ENCODE peak calls at places on chromosomes 4 and X, in six cellular contexts. One of them, this sample, is unnamed.

GRCh38 chrX:11474576-11474975 is 181.4 kb downstream of the AMELX start:
- DNase-seq in astrocyte of the spinal cord: no peak
- DNase-seq in transverse colon: no peak
- DNase-seq in ovary: no peak
- DNase-seq in IMR-90: no peak
- DNase-seq in adrenal gland: no peak
- DNase-seq in this sample: no peak

GRCh38 chr4:185591679-185592141 is 56.4 kb upstream of the PDLIM3 start:
- DNase-seq in astrocyte of the spinal cord: no peak
- DNase-seq in transverse colon: no peak
- DNase-seq in ovary: peak
- DNase-seq in IMR-90: peak
- DNase-seq in adrenal gland: peak
- DNase-seq in this sample: peak

GRCh38 chr4:123397276-123398150 is 918 bp downstream of the SPRY1 start:
- DNase-seq in astrocyte of the spinal cord: no peak
- DNase-seq in transverse colon: peak
- DNase-seq in ovary: peak
- DNase-seq in IMR-90: peak
- DNase-seq in adrenal gland: peak
- DNase-seq in this sample: peak

GRCh38 chrX:123322531-123322930 is 138.5 kb downstream of the GRIA3 start:
- DNase-seq in astrocyte of the spinal cord: no peak
- DNase-seq in transverse colon: no peak
- DNase-seq in ovary: no peak
- DNase-seq in IMR-90: no peak
- DNase-seq in adrenal gland: no peak
- DNase-seq in this sample: no peak

GRCh38 chrX:5810636-5811035 is 418.0 kb downstream of the NLGN4X start:
- DNase-seq in astrocyte of the spinal cord: no peak
- DNase-seq in transverse colon: no peak
- DNase-seq in ovary: no peak
- DNase-seq in IMR-90: no peak
- DNase-seq in adrenal gland: no peak
- DNase-seq in this sample: no peak

GRCh38 chr4:52098618-52099017 is 47.5 kb downstream of the SPATA18 start:
- DNase-seq in astrocyte of the spinal cord: no peak
- DNase-seq in transverse colon: no peak
- DNase-seq in ovary: no peak
- DNase-seq in IMR-90: no peak
- DNase-seq in adrenal gland: no peak
- DNase-seq in this sample: no peak

GRCh38 chrX:72620550-72621145 is 48.0 kb upstream of the HDAC8 start:
- DNase-seq in astrocyte of the spinal cord: peak
- DNase-seq in transverse colon: peak
- DNase-seq in ovary: peak
- DNase-seq in IMR-90: peak
- DNase-seq in adrenal gland: peak
- DNase-seq in this sample: peak

GRCh38 chr4:3199661-3200422 is 49.1 kb upstream of the MSANTD1 start:
- DNase-seq in astrocyte of the spinal cord: no peak
- DNase-seq in transverse colon: no peak
- DNase-seq in ovary: no peak
- DNase-seq in IMR-90: no peak
- DNase-seq in adrenal gland: no peak
- DNase-seq in this sample: no peak

GRCh38 chr4:41678086-41678485 is 70.4 kb downstream of the PHOX2B start:
- DNase-seq in astrocyte of the spinal cord: peak
- DNase-seq in transverse colon: no peak
- DNase-seq in ovary: no peak
- DNase-seq in IMR-90: peak
- DNase-seq in adrenal gland: no peak
- DNase-seq in this sample: no peak

GRCh38 chrX:154019061-154019621 is 561 bp downstream of the IRAK1 start:
- DNase-seq in astrocyte of the spinal cord: no peak
- DNase-seq in transverse colon: peak
- DNase-seq in ovary: no peak
- DNase-seq in IMR-90: no peak
- DNase-seq in adrenal gland: peak
- DNase-seq in this sample: no peak

GRCh38 chr4:87919951-87920350 is 55.6 kb upstream of the SPP1 start:
- DNase-seq in astrocyte of the spinal cord: no peak
- DNase-seq in transverse colon: no peak
- DNase-seq in ovary: no peak
- DNase-seq in IMR-90: no peak
- DNase-seq in adrenal gland: no peak
- DNase-seq in this sample: no peak

GRCh38 chr4:132642196-132642817 is 506.8 kb upstream of the PCDH10 start:
- DNase-seq in astrocyte of the spinal cord: peak
- DNase-seq in transverse colon: no peak
- DNase-seq in ovary: no peak
- DNase-seq in IMR-90: peak
- DNase-seq in adrenal gland: peak
- DNase-seq in this sample: peak

GRCh38 chrX:3443186-3443585 is 96.7 kb upstream of the MXRA5 start:
- DNase-seq in astrocyte of the spinal cord: no peak
- DNase-seq in transverse colon: no peak
- DNase-seq in ovary: no peak
- DNase-seq in IMR-90: no peak
- DNase-seq in adrenal gland: no peak
- DNase-seq in this sample: no peak

GRCh38 chr4:53361451-53361850 is 4.4 kb downstream of the SCFD2 start:
- DNase-seq in astrocyte of the spinal cord: no peak
- DNase-seq in transverse colon: no peak
- DNase-seq in ovary: no peak
- DNase-seq in IMR-90: peak
- DNase-seq in adrenal gland: no peak
- DNase-seq in this sample: peak

GRCh38 chr4:102345795-102346100 is 466 bp upstream of the SLC39A8 start:
- DNase-seq in astrocyte of the spinal cord: no peak
- DNase-seq in transverse colon: no peak
- DNase-seq in ovary: no peak
- DNase-seq in IMR-90: no peak
- DNase-seq in adrenal gland: no peak
- DNase-seq in this sample: no peak

GRCh38 chr4:174420317-174420716 is 102.0 kb downstream of the HPGD start:
- DNase-seq in astrocyte of the spinal cord: no peak
- DNase-seq in transverse colon: no peak
- DNase-seq in ovary: no peak
- DNase-seq in IMR-90: no peak
- DNase-seq in adrenal gland: no peak
- DNase-seq in this sample: no peak

GRCh38 chr4:185424905-185425599 is 712 bp downstream of the UFSP2 start:
- DNase-seq in astrocyte of the spinal cord: no peak
- DNase-seq in transverse colon: no peak
- DNase-seq in ovary: no peak
- DNase-seq in IMR-90: peak
- DNase-seq in adrenal gland: no peak
- DNase-seq in this sample: no peak

GRCh38 chr4:48016141-48017107 is at the start of the genes CNGA1 and NIPAL1:
- DNase-seq in astrocyte of the spinal cord: peak
- DNase-seq in transverse colon: peak
- DNase-seq in ovary: peak
- DNase-seq in IMR-90: peak
- DNase-seq in adrenal gland: peak
- DNase-seq in this sample: peak
- TF ChIP-seq CTCF in astrocyte of the spinal cord: peak
- TF ChIP-seq CTCF in transverse colon: no peak
- TF ChIP-seq CTCF in ovary: no peak
- TF ChIP-seq CTCF in IMR-90: peak
- TF ChIP-seq CTCF in adrenal gland: peak
- TF ChIP-seq CTCF in this sample: peak

GRCh38 chr4:112876316-112876715 is 173.1 kb upstream of the ANK2 start:
- DNase-seq in astrocyte of the spinal cord: no peak
- DNase-seq in transverse colon: no peak
- DNase-seq in ovary: no peak
- DNase-seq in IMR-90: no peak
- DNase-seq in adrenal gland: no peak
- DNase-seq in this sample: no peak

GRCh38 chr4:112885897-112886296 is 163.6 kb upstream of the ANK2 start:
- DNase-seq in astrocyte of the spinal cord: no peak
- DNase-seq in transverse colon: no peak
- DNase-seq in ovary: no peak
- DNase-seq in IMR-90: no peak
- DNase-seq in adrenal gland: no peak
- DNase-seq in this sample: no peak

GRCh38 chr4:112881842-112882241 is 167.6 kb upstream of the ANK2 start:
- DNase-seq in astrocyte of the spinal cord: no peak
- DNase-seq in transverse colon: no peak
- DNase-seq in ovary: peak
- DNase-seq in IMR-90: no peak
- DNase-seq in adrenal gland: no peak
- DNase-seq in this sample: peak

DNA sequence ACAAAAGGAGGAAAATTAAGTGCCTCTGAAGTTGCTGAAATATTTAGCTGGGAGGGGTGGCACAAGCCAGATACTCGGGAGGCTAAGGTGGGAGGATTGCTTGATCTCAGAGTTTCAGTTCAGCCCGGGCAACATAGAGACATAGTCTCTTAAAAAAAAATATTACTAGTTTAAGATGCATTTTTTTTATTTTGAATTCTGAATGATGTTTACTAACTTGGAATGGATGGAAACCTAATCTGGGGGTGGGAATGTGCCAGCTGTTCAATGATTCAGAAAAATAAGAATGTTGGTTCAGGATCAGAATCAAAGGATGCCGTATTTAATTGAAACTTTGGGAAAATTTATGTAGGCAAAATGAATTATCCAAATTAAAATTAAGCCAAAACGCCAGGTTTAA is 167.2 kb upstream of the ANK2 start:
- DNase-seq in astrocyte of the spinal cord: no peak
- DNase-seq in transverse colon: no peak
- DNase-seq in ovary: no peak
- DNase-seq in IMR-90: no peak
- DNase-seq in adrenal gland: no peak
- DNase-seq in this sample: no peak
- H3K4me3 ChIP-seq in astrocyte of the spinal cord: no peak
- H3K4me3 ChIP-seq in transverse colon: no peak
- H3K4me3 ChIP-seq in ovary: peak
- H3K4me3 ChIP-seq in IMR-90: no peak
- H3K4me3 ChIP-seq in adrenal gland: no peak
- H3K4me3 ChIP-seq in this sample: no peak

GRCh38 chr4:169286562-169287301 is 16.0 kb upstream of the SH3RF1 start:
- DNase-seq in astrocyte of the spinal cord: no peak
- DNase-seq in transverse colon: no peak
- DNase-seq in ovary: no peak
- DNase-seq in IMR-90: peak
- DNase-seq in adrenal gland: no peak
- DNase-seq in this sample: peak
- TF ChIP-seq CTCF in astrocyte of the spinal cord: no peak
- TF ChIP-seq CTCF in transverse colon: peak
- TF ChIP-seq CTCF in ovary: no peak
- TF ChIP-seq CTCF in IMR-90: no peak
- TF ChIP-seq CTCF in adrenal gland: no peak
- TF ChIP-seq CTCF in this sample: peak

GRCh38 chr4:84481879-84482245 is 17.2 kb downstream of the NKX6-1 start:
- DNase-seq in astrocyte of the spinal cord: peak
- DNase-seq in transverse colon: no peak
- DNase-seq in ovary: no peak
- DNase-seq in IMR-90: no peak
- DNase-seq in adrenal gland: no peak
- DNase-seq in this sample: no peak

GRCh38 chr4:84482564-84483563 is 16.2 kb downstream of the NKX6-1 start:
- DNase-seq in astrocyte of the spinal cord: no peak
- DNase-seq in transverse colon: peak
- DNase-seq in ovary: no peak
- DNase-seq in IMR-90: no peak
- DNase-seq in adrenal gland: no peak
- DNase-seq in this sample: no peak

GRCh38 chr4:84479663-84480062 is 19.4 kb downstream of the NKX6-1 start:
- DNase-seq in astrocyte of the spinal cord: no peak
- DNase-seq in transverse colon: no peak
- DNase-seq in ovary: no peak
- DNase-seq in IMR-90: no peak
- DNase-seq in adrenal gland: no peak
- DNase-seq in this sample: no peak

GRCh38 chr4:84480082-84480481 is 19.0 kb downstream of the NKX6-1 start:
- DNase-seq in astrocyte of the spinal cord: no peak
- DNase-seq in transverse colon: no peak
- DNase-seq in ovary: no peak
- DNase-seq in IMR-90: no peak
- DNase-seq in adrenal gland: no peak
- DNase-seq in this sample: no peak

GRCh38 chr4:84481077-84481878 is 17.8 kb downstream of the NKX6-1 start:
- DNase-seq in astrocyte of the spinal cord: no peak
- DNase-seq in transverse colon: no peak
- DNase-seq in ovary: no peak
- DNase-seq in IMR-90: no peak
- DNase-seq in adrenal gland: no peak
- DNase-seq in this sample: no peak
- H3K4me3 ChIP-seq in astrocyte of the spinal cord: no peak
- H3K4me3 ChIP-seq in transverse colon: no peak
- H3K4me3 ChIP-seq in ovary: no peak
- H3K4me3 ChIP-seq in IMR-90: no peak
- H3K4me3 ChIP-seq in adrenal gland: no peak
- H3K4me3 ChIP-seq in this sample: no peak

GRCh38 chr4:139564502-139564901 is 8.5 kb upstream of the SETD7 start:
- DNase-seq in astrocyte of the spinal cord: no peak
- DNase-seq in transverse colon: no peak
- DNase-seq in ovary: no peak
- DNase-seq in IMR-90: no peak
- DNase-seq in adrenal gland: no peak
- DNase-seq in this sample: no peak
- TF ChIP-seq CTCF in astrocyte of the spinal cord: peak
- TF ChIP-seq CTCF in transverse colon: no peak
- TF ChIP-seq CTCF in ovary: no peak
- TF ChIP-seq CTCF in IMR-90: no peak
- TF ChIP-seq CTCF in adrenal gland: no peak
- TF ChIP-seq CTCF in this sample: peak

DNA sequence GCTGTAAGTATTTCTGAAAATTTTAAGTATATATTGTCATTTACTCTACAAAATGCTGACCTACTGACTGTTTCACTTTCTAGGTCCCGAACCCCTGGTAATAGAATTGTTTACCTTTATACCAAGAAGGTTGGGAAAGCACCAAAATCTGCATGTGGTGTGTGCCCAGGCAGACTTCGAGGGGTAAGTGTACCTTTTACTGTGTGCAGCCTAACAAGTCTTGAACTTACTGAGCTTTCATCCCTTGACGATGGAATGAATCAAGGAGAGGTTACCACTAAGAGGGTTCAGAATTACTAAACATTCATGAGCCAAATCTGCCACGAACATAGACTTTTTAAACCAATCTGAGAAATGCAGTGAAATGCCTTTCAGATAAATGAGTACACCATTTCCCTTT is 1.6 kb downstream of the RPL34 start:
- DNase-seq in astrocyte of the spinal cord: no peak
- DNase-seq in transverse colon: no peak
- DNase-seq in ovary: no peak
- DNase-seq in IMR-90: no peak
- DNase-seq in adrenal gland: no peak
- DNase-seq in this sample: no peak
- H3K4me3 ChIP-seq in astrocyte of the spinal cord: peak
- H3K4me3 ChIP-seq in transverse colon: no peak
- H3K4me3 ChIP-seq in ovary: no peak
- H3K4me3 ChIP-seq in IMR-90: no peak
- H3K4me3 ChIP-seq in adrenal gland: no peak
- H3K4me3 ChIP-seq in this sample: no peak

This sample was measured in cardiac fibroblast.